ENCODE peak calls at places on chromosomes 4 and X, in four cellular contexts. V is mammary epithelial cell, O is SK-N-SH, W is GM23338. E is an unnamed sample.

GRCh38 chrX:119687661-119688413 is 5.1 kb downstream of the SEPTIN6 start:
- DNase-seq in V (no peak), O (no peak), W (no peak), E (no peak)

GRCh38 chr4:119093042-119093827 is 42.4 kb upstream of the MYOZ2 start:
- DNase-seq in V (no peak), O (no peak), W (no peak), E (no peak)

GRCh38 chr4:130080872-130081451 is 985.0 kb downstream of the C4orf33 start:
- DNase-seq in V (peak), O (no peak), W (peak), E (no peak)

GRCh38 chr4:153822316-153822715 is 33.4 kb upstream of the SFRP2 start:
- DNase-seq in V (peak), O (no peak), W (no peak), E (no peak)

GRCh38 chr4:24646777-24647460 is 62.6 kb upstream of the DHX15 start:
- DNase-seq in V (no peak), O (no peak), W (no peak), E (peak)

GRCh38 chr4:181909368-181909767 is 333.8 kb upstream of the TENM3 start:
- DNase-seq in V (peak), O (no peak), W (no peak), E (peak)

GRCh38 chr4:5940470-5941203 is 47.8 kb upstream of the CRMP1 start:
- DNase-seq in V (no peak), O (no peak), W (peak), E (peak)

GRCh38 chrX:46531442-46531841 is 13.8 kb downstream of the ZNF674 start:
- DNase-seq in V (no peak), O (no peak), W (no peak), E (no peak)

GRCh38 chr4:161767116-161767515 is 396.7 kb downstream of the FSTL5 start:
- DNase-seq in V (peak), O (no peak), W (no peak), E (peak)

GRCh38 chrX:109774706-109775105 is 41.6 kb upstream of the ACSL4 start:
- DNase-seq in V (peak), O (no peak), W (peak), E (peak)

GRCh38 chrX:150880808-150881165 is 17.7 kb downstream of the CD99L2 start:
- DNase-seq in V (no peak), O (no peak), W (no peak), E (no peak)

GRCh38 chrX:38220024-38220935 is at the start of gene SRPX:
- DNase-seq in V (peak), O (peak), W (peak), E (peak)

GRCh38 chrX:135340827-135341226 is 31.5 kb downstream of the ETDC start:
- DNase-seq in V (no peak), O (peak), W (no peak), E (peak)

GRCh38 chr4:83010111-83010521 is 507 bp downstream of the LIN54 start:
- DNase-seq in V (peak), O (no peak), W (peak), E (peak)

GRCh38 chr4:27316176-27316575 is 455.5 kb downstream of the STIM2 start:
- DNase-seq in V (no peak), O (no peak), W (no peak), E (no peak)

GRCh38 chrX:101229155-101229554 is 9.6 kb downstream of the DRP2 start:
- DNase-seq in V (peak), O (no peak), W (no peak), E (peak)

GRCh38 chrX:103254171-103254824 is 657 bp downstream of the TCEAL8 start:
- DNase-seq in V (peak), O (peak), W (peak), E (peak)

GRCh38 chr4:168021666-168022065 is 70.7 kb upstream of the ANXA10 start:
- DNase-seq in V (peak), O (no peak), W (no peak), E (peak)

GRCh38 chrX:1453390-1453783 is 678 bp upstream of the ASMTL start:
- DNase-seq in V (no peak), O (no peak), W (no peak), E (no peak)

GRCh38 chrX:2391869-2392606 is 108.7 kb downstream of the DHRSX start:
- DNase-seq in V (peak), O (no peak), W (peak), E (peak)

GRCh38 chrX:24268786-24269185 is 45.1 kb downstream of the SUPT20HL2 start:
- DNase-seq in V (no peak), O (no peak), W (no peak), E (no peak)

GRCh38 chr4:129481107-129481506 is 385.2 kb downstream of the C4orf33 start:
- DNase-seq in V (no peak), O (no peak), W (no peak), E (no peak)

GRCh38 chrX:989959-990510 is 222.4 kb downstream of the CRLF2 start:
- DNase-seq in V (peak), O (no peak), W (no peak), E (peak)

GRCh38 chrX:47515941-47516649 is 33.1 kb upstream of the ZNF41 start:
- DNase-seq in V (peak), O (no peak), W (no peak), E (peak)

GRCh38 chrX:634306-634958 is 3.8 kb downstream of the SHOX start:
- DNase-seq in V (no peak), O (no peak), W (peak), E (no peak)

GRCh38 chr4:2825740-2826139 is 17.9 kb upstream of the ADD1 start:
- DNase-seq in V (no peak), O (no peak), W (no peak), E (no peak)

GRCh38 chrX:115912372-115912897 is 258.1 kb upstream of the AGTR2 start:
- DNase-seq in V (no peak), O (no peak), W (peak), E (no peak)

GRCh38 chr4:164384416-164384815 is 369.5 kb upstream of the SMIM31 start:
- DNase-seq in V (no peak), O (no peak), W (no peak), E (no peak)

GRCh38 chr4:32140636-32141035 is 1420.5 kb downstream of the PCDH7 start:
- DNase-seq in V (peak), O (no peak), W (no peak), E (peak)

GRCh38 chr4:154612472-154613414 is at the start of gene FGG:
- DNase-seq in V (no peak), O (no peak), W (no peak), E (no peak)

GRCh38 chrX:71998836-71999509 is 88.3 kb downstream of the NHSL2 start:
- DNase-seq in V (no peak), O (peak), W (peak), E (no peak)

GRCh38 chrX:20361890-20362262 is 95.2 kb upstream of the RPS6KA3 start:
- DNase-seq in V (no peak), O (no peak), W (no peak), E (peak)

GRCh38 chr4:156734965-156735895 is 236.4 kb downstream of the PDGFC start:
- DNase-seq in V (peak), O (no peak), W (no peak), E (no peak)

GRCh38 chr4:106541253-106541652 is 172.7 kb upstream of the GIMD1 start:
- DNase-seq in V (peak), O (no peak), W (no peak), E (peak)

GRCh38 chrX:14801136-14801535 is 71.7 kb downstream of the FANCB start:
- DNase-seq in V (peak), O (no peak), W (no peak), E (no peak)

GRCh38 chrX:8868906-8869305 is 67.7 kb upstream of the FAM9A start:
- DNase-seq in V (peak), O (no peak), W (no peak), E (peak)
- H2AFZ ChIP-seq in V (no peak), O (no peak), W (no peak), E (no peak)

GRCh38 chr4:174713821-174714220 is 115.2 kb downstream of the GLRA3 start:
- DNase-seq in V (peak), O (no peak), W (no peak), E (no peak)

GRCh38 chr4:174709531-174709930 is 119.5 kb downstream of the GLRA3 start:
- DNase-seq in V (no peak), O (no peak), W (no peak), E (no peak)

GRCh38 chr4:174714393-174715211 is 114.4 kb downstream of the GLRA3 start:
- DNase-seq in V (peak), O (peak), W (peak), E (peak)

GRCh38 chr4:174716986-174717770 is 111.9 kb downstream of the GLRA3 start:
- DNase-seq in V (no peak), O (no peak), W (no peak), E (no peak)

GRCh38 chr4:174713181-174713580 is 115.9 kb downstream of the GLRA3 start:
- DNase-seq in V (no peak), O (no peak), W (peak), E (no peak)
- H3K27ac ChIP-seq in V (no peak), O (no peak), W (no peak), E (no peak)

GRCh38 chrX:67524950-67525691 is 18.7 kb upstream of the AR start:
- DNase-seq in V (no peak), O (no peak), W (no peak), E (no peak)
- TF ChIP-seq CTCF in V (no peak), O (no peak), W (peak), E (no peak)

GRCh38 chr4:84647307-84647884 is 64.5 kb downstream of the CDS1 start:
- DNase-seq in V (no peak), O (no peak), W (peak), E (peak)
- H2AFZ ChIP-seq in V (no peak), O (no peak), W (no peak), E (no peak)

GRCh38 chrX:133353233-133353632 is 62.1 kb downstream of the GPC4 start:
- DNase-seq in V (no peak), O (no peak), W (no peak), E (no peak)
- H3K27ac ChIP-seq in V (no peak), O (no peak), W (peak), E (no peak)

DNA sequence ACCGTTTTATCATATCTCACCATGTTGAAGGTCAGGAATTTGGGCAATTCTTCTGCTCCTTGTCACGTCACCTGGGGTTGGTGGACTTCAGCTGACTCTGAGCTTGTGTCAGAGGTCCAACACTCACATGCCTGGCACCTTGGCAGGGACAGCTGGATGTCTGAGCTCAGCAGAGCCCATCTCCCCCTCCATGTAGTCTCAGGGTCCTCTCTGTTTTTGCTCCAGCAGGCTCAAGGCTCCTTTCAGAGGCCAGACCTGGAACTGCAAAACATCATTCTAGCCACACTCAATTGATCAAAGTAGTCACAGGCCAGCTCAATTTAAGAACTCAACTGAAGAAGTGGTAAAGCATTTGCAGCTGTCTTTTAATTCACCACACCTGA is 45.4 kb downstream of the EDNRA start:
- DNase-seq in V (no peak), O (no peak), W (peak), E (no peak)
- TF ChIP-seq CTCF in V (peak), O (no peak), W (peak), E (peak)

DNA sequence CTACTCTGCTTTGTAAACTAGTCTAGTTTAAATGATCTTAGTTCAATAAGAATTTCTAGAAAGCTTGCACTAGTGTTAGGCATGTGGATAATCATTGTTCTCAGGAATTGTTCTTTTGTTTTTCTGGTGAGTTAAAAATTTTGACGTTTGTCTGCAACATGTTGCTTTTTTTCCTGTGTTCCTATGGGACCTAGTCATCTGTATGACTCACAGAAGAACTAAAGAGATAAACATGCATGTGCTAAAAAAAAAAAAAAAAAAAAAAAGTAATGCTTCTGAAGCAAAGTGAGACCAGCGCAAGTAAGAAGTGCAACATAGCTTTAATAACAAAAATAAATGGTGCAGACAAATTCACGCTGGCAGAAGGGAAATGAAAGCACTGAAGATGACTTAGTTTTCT is 471.2 kb downstream of the IQCM start:
- DNase-seq in V (peak), O (no peak), W (no peak), E (peak)
- H2AFZ ChIP-seq in V (no peak), O (no peak), W (no peak), E (no peak)

DNA sequence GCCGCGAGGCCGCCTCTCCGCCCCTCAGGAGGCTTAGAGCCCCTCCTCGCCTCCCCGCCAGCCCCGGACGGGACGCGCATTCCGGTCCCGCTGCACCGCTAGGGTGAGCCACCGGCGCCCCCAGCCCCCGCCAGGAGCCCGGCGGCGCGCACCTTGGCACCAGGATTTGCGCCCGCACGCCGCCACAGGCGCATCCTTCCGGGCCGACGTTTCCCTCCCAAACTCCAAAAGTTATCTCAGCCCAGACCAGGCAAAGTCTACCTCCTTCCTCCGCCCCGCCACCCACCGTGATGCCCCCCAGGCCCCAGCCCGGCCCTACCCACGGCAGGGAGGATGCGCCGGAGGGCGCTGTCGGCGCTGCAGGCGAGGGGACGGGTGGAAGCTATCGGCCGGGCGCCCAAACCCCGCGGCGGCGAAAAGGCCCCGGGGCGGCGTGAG is 538 bp downstream of the SCML2 start:
- DNase-seq in V (no peak), O (peak), W (peak), E (no peak)
- H3K27ac ChIP-seq in V (no peak), O (peak), W (no peak), E (no peak)